ENCODE peak calls at places on chromosomes 1 and 21, in nine cellular contexts. One of them, this sample, is unnamed.

GRCh38 chr1:218521414-218522169 is 176.5 kb downstream of the TGFB2 start:
- DNase-seq in mammary epithelial cell: peak; percentile 35
- DNase-seq in CD8-positive, alpha-beta memory T cell: no peak
- DNase-seq in A549: no peak
- DNase-seq in stomach: peak; percentile 63
- DNase-seq in GM23338: peak; percentile 88
- DNase-seq in small intestine: peak; percentile 57
- DNase-seq in pancreas: peak; percentile 24
- DNase-seq in left ventricle myocardium inferior: no peak
- DNase-seq in this sample: peak; percentile 88

GRCh38 chr1:234139966-234140365 is 233.3 kb upstream of the COA6 start:
- DNase-seq in small intestine: no peak
- DNase-seq in mammary epithelial cell: peak; percentile 99
- DNase-seq in stomach: no peak
- DNase-seq in left ventricle myocardium inferior: no peak
- DNase-seq in A549: peak; percentile 81
- DNase-seq in CD8-positive, alpha-beta memory T cell: no peak
- DNase-seq in GM23338: no peak
- DNase-seq in pancreas: no peak
- DNase-seq in this sample: peak; percentile 99

GRCh38 chr1:246198141-246198820 is 308.8 kb downstream of the SMYD3 start:
- DNase-seq in A549: no peak
- DNase-seq in pancreas: no peak
- DNase-seq in stomach: no peak
- DNase-seq in GM23338: no peak
- DNase-seq in CD8-positive, alpha-beta memory T cell: no peak
- DNase-seq in left ventricle myocardium inferior: no peak
- DNase-seq in small intestine: no peak
- DNase-seq in mammary epithelial cell: no peak
- DNase-seq in this sample: no peak

GRCh38 chr1:53348491-53349368 is 20.9 kb upstream of the LRP8 start:
- DNase-seq in GM23338: no peak
- DNase-seq in left ventricle myocardium inferior: no peak
- DNase-seq in small intestine: no peak
- DNase-seq in CD8-positive, alpha-beta memory T cell: no peak
- DNase-seq in mammary epithelial cell: no peak
- DNase-seq in A549: no peak
- DNase-seq in pancreas: no peak
- DNase-seq in stomach: peak; percentile 8
- DNase-seq in this sample: no peak

GRCh38 chr1:245086389-245086969 is 68.3 kb upstream of the KIF26B start:
- DNase-seq in mammary epithelial cell: peak; percentile 70
- DNase-seq in GM23338: no peak
- DNase-seq in small intestine: no peak
- DNase-seq in pancreas: no peak
- DNase-seq in left ventricle myocardium inferior: no peak
- DNase-seq in A549: no peak
- DNase-seq in stomach: no peak
- DNase-seq in CD8-positive, alpha-beta memory T cell: no peak
- DNase-seq in this sample: no peak

GRCh38 chr1:45640293-45640692 is 16.4 kb upstream of the CCDC17 start:
- DNase-seq in CD8-positive, alpha-beta memory T cell: no peak
- DNase-seq in small intestine: no peak
- DNase-seq in GM23338: no peak
- DNase-seq in left ventricle myocardium inferior: no peak
- DNase-seq in stomach: no peak
- DNase-seq in A549: no peak
- DNase-seq in pancreas: no peak
- DNase-seq in mammary epithelial cell: no peak
- DNase-seq in this sample: no peak

GRCh38 chr21:34791776-34792503 is 123.1 kb downstream of the CLIC6 start:
- DNase-seq in left ventricle myocardium inferior: no peak
- DNase-seq in pancreas: no peak
- DNase-seq in mammary epithelial cell: no peak
- DNase-seq in GM23338: peak; percentile 41
- DNase-seq in CD8-positive, alpha-beta memory T cell: no peak
- DNase-seq in small intestine: no peak
- DNase-seq in A549: no peak
- DNase-seq in stomach: no peak
- DNase-seq in this sample: no peak

GRCh38 chr1:42223036-42223435 is 58.5 kb upstream of the GUCA2A start:
- DNase-seq in pancreas: no peak
- DNase-seq in stomach: no peak
- DNase-seq in mammary epithelial cell: no peak
- DNase-seq in left ventricle myocardium inferior: no peak
- DNase-seq in GM23338: no peak
- DNase-seq in small intestine: no peak
- DNase-seq in A549: no peak
- DNase-seq in CD8-positive, alpha-beta memory T cell: no peak
- DNase-seq in this sample: no peak

GRCh38 chr1:151611288-151611790 is 511 bp upstream of the SNX27 start:
- DNase-seq in GM23338: no peak
- DNase-seq in mammary epithelial cell: peak; percentile 53
- DNase-seq in left ventricle myocardium inferior: no peak
- DNase-seq in small intestine: peak; percentile 51
- DNase-seq in stomach: peak; percentile 30
- DNase-seq in CD8-positive, alpha-beta memory T cell: no peak
- DNase-seq in A549: no peak
- DNase-seq in pancreas: peak; percentile 37
- DNase-seq in this sample: peak; percentile 71

GRCh38 chr1:182752077-182752826 is 37.3 kb upstream of the NPL start:
- DNase-seq in CD8-positive, alpha-beta memory T cell: no peak
- DNase-seq in mammary epithelial cell: peak; percentile 43
- DNase-seq in stomach: no peak
- DNase-seq in left ventricle myocardium inferior: peak; percentile 16
- DNase-seq in GM23338: no peak
- DNase-seq in A549: no peak
- DNase-seq in pancreas: no peak
- DNase-seq in small intestine: no peak
- DNase-seq in this sample: no peak

GRCh38 chr1:74160045-74160444 is 37.9 kb downstream of the LRRIQ3 start:
- DNase-seq in GM23338: no peak
- DNase-seq in pancreas: no peak
- DNase-seq in mammary epithelial cell: peak; percentile 86
- DNase-seq in A549: no peak
- DNase-seq in small intestine: no peak
- DNase-seq in stomach: no peak
- DNase-seq in left ventricle myocardium inferior: no peak
- DNase-seq in CD8-positive, alpha-beta memory T cell: no peak
- DNase-seq in this sample: no peak

GRCh38 chr1:248127653-248128052 is 17.3 kb upstream of the OR2M5 start:
- DNase-seq in left ventricle myocardium inferior: no peak
- DNase-seq in stomach: no peak
- DNase-seq in CD8-positive, alpha-beta memory T cell: no peak
- DNase-seq in small intestine: no peak
- DNase-seq in mammary epithelial cell: no peak
- DNase-seq in GM23338: no peak
- DNase-seq in A549: no peak
- DNase-seq in pancreas: no peak
- DNase-seq in this sample: no peak

GRCh38 chr21:17828223-17828622 is 9.1 kb upstream of the C21orf91 start:
- DNase-seq in left ventricle myocardium inferior: no peak
- DNase-seq in small intestine: no peak
- DNase-seq in mammary epithelial cell: peak; percentile 52
- DNase-seq in CD8-positive, alpha-beta memory T cell: no peak
- DNase-seq in GM23338: no peak
- DNase-seq in stomach: no peak
- DNase-seq in A549: no peak
- DNase-seq in pancreas: no peak
- DNase-seq in this sample: no peak

GRCh38 chr1:242467556-242468145 is 56.8 kb downstream of the PLD5 start:
- DNase-seq in stomach: peak; percentile 31
- DNase-seq in small intestine: peak; percentile 34
- DNase-seq in GM23338: peak; percentile 90
- DNase-seq in left ventricle myocardium inferior: peak; percentile 21
- DNase-seq in A549: peak; percentile 57
- DNase-seq in pancreas: peak; percentile 30
- DNase-seq in CD8-positive, alpha-beta memory T cell: no peak
- DNase-seq in mammary epithelial cell: peak; percentile 50
- DNase-seq in this sample: peak; percentile 87

GRCh38 chr1:154178006-154178405 is 13.9 kb downstream of the TPM3 start:
- DNase-seq in mammary epithelial cell: no peak
- DNase-seq in GM23338: no peak
- DNase-seq in A549: no peak
- DNase-seq in CD8-positive, alpha-beta memory T cell: no peak
- DNase-seq in left ventricle myocardium inferior: no peak
- DNase-seq in small intestine: no peak
- DNase-seq in pancreas: no peak
- DNase-seq in stomach: no peak
- DNase-seq in this sample: no peak

GRCh38 chr1:92756537-92756936 is 28.4 kb downstream of the EVI5 start:
- DNase-seq in CD8-positive, alpha-beta memory T cell: no peak
- DNase-seq in A549: no peak
- DNase-seq in pancreas: no peak
- DNase-seq in left ventricle myocardium inferior: no peak
- DNase-seq in small intestine: no peak
- DNase-seq in mammary epithelial cell: no peak
- DNase-seq in stomach: no peak
- DNase-seq in GM23338: no peak
- DNase-seq in this sample: no peak

GRCh38 chr1:21652101-21652936 is 16.8 kb downstream of the RAP1GAP start:
- DNase-seq in stomach: no peak
- DNase-seq in CD8-positive, alpha-beta memory T cell: no peak
- DNase-seq in pancreas: peak; percentile 33
- DNase-seq in mammary epithelial cell: no peak
- DNase-seq in GM23338: peak; percentile 59
- DNase-seq in A549: no peak
- DNase-seq in small intestine: no peak
- DNase-seq in left ventricle myocardium inferior: no peak
- DNase-seq in this sample: no peak
- H3K4me3 ChIP-seq in stomach: peak overlapping the region; percentile 53
- H3K4me3 ChIP-seq in CD8-positive, alpha-beta memory T cell: no peak overlapping the region
- H3K4me3 ChIP-seq in pancreas: peak overlapping the region; percentile 29
- H3K4me3 ChIP-seq in mammary epithelial cell: no peak overlapping the region
- H3K4me3 ChIP-seq in GM23338: peak overlapping the region; percentile 66
- H3K4me3 ChIP-seq in A549: peak overlapping the region; percentile 58
- H3K4me3 ChIP-seq in small intestine: peak overlapping the region; percentile 50
- H3K4me3 ChIP-seq in left ventricle myocardium inferior: peak overlapping the region; percentile 64
- H3K4me3 ChIP-seq in this sample: no peak overlapping the region

GRCh38 chr1:2540816-2541492 is 10.9 kb upstream of the HES5 start:
- DNase-seq in stomach: no peak
- DNase-seq in mammary epithelial cell: no peak
- DNase-seq in pancreas: no peak
- DNase-seq in GM23338: peak; percentile 60
- DNase-seq in small intestine: no peak
- DNase-seq in A549: no peak
- DNase-seq in CD8-positive, alpha-beta memory T cell: no peak
- DNase-seq in left ventricle myocardium inferior: no peak
- DNase-seq in this sample: no peak
- H3K4me3 ChIP-seq in stomach: peak overlapping the region; percentile 24
- H3K4me3 ChIP-seq in mammary epithelial cell: no peak overlapping the region
- H3K4me3 ChIP-seq in pancreas: no peak overlapping the region
- H3K4me3 ChIP-seq in GM23338: peak overlapping the region; percentile 57
- H3K4me3 ChIP-seq in small intestine: no peak overlapping the region
- H3K4me3 ChIP-seq in A549: no peak overlapping the region
- H3K4me3 ChIP-seq in CD8-positive, alpha-beta memory T cell: no peak overlapping the region
- H3K4me3 ChIP-seq in left ventricle myocardium inferior: peak overlapping the region; percentile 29
- H3K4me3 ChIP-seq in this sample: no peak overlapping the region

GRCh38 chr21:45126983-45127382 is 52.6 kb downstream of the ADARB1 start:
- DNase-seq in GM23338: no peak
- DNase-seq in mammary epithelial cell: no peak
- DNase-seq in A549: no peak
- DNase-seq in CD8-positive, alpha-beta memory T cell: no peak
- DNase-seq in small intestine: no peak
- DNase-seq in pancreas: no peak
- DNase-seq in stomach: no peak
- DNase-seq in left ventricle myocardium inferior: no peak
- DNase-seq in this sample: no peak

GRCh38 chr21:45126085-45126687 is 51.8 kb downstream of the ADARB1 start:
- DNase-seq in A549: no peak
- DNase-seq in GM23338: no peak
- DNase-seq in CD8-positive, alpha-beta memory T cell: no peak
- DNase-seq in left ventricle myocardium inferior: no peak
- DNase-seq in small intestine: no peak
- DNase-seq in mammary epithelial cell: no peak
- DNase-seq in pancreas: no peak
- DNase-seq in stomach: no peak
- DNase-seq in this sample: no peak

GRCh38 chr21:45124596-45124995 is 50.2 kb downstream of the ADARB1 start:
- DNase-seq in GM23338: no peak
- DNase-seq in stomach: no peak
- DNase-seq in pancreas: no peak
- DNase-seq in small intestine: no peak
- DNase-seq in CD8-positive, alpha-beta memory T cell: no peak
- DNase-seq in left ventricle myocardium inferior: no peak
- DNase-seq in A549: no peak
- DNase-seq in mammary epithelial cell: no peak
- DNase-seq in this sample: no peak

GRCh38 chr21:45123440-45123839 is 49.1 kb downstream of the ADARB1 start:
- DNase-seq in stomach: no peak
- DNase-seq in A549: no peak
- DNase-seq in small intestine: no peak
- DNase-seq in GM23338: no peak
- DNase-seq in left ventricle myocardium inferior: no peak
- DNase-seq in pancreas: no peak
- DNase-seq in mammary epithelial cell: no peak
- DNase-seq in CD8-positive, alpha-beta memory T cell: no peak
- DNase-seq in this sample: no peak

DNA sequence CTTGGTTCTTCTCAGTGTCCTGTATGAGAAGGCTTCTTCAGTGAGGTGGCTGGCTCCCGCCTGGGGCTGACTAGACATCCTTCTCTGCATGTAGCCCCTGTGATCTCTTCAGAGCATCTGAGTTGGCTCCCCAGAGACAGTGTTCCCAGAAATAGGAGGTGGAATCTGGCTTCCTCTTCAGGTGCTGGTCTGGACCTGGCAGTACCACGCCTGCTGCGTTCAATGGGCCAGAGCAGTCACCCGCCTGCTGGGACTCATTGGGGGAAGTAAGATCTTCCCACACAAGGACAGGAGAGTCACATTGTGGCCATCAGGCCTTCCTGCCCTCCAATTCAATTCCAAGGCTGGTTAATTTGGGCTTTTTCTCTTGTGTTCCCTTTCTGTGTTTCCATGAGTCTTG is 51.0 kb downstream of the ADARB1 start:
- DNase-seq in pancreas: no peak
- DNase-seq in CD8-positive, alpha-beta memory T cell: no peak
- DNase-seq in small intestine: no peak
- DNase-seq in A549: no peak
- DNase-seq in left ventricle myocardium inferior: no peak
- DNase-seq in stomach: no peak
- DNase-seq in GM23338: no peak
- DNase-seq in mammary epithelial cell: no peak
- DNase-seq in this sample: no peak
- H3K4me3 ChIP-seq in pancreas: no peak overlapping the region
- H3K4me3 ChIP-seq in CD8-positive, alpha-beta memory T cell: no peak overlapping the region
- H3K4me3 ChIP-seq in small intestine: no peak overlapping the region
- H3K4me3 ChIP-seq in A549: no peak overlapping the region
- H3K4me3 ChIP-seq in left ventricle myocardium inferior: no peak overlapping the region
- H3K4me3 ChIP-seq in stomach: no peak overlapping the region
- H3K4me3 ChIP-seq in GM23338: no peak overlapping the region
- H3K4me3 ChIP-seq in mammary epithelial cell: no peak overlapping the region
- H3K4me3 ChIP-seq in this sample: no peak overlapping the region

DNA sequence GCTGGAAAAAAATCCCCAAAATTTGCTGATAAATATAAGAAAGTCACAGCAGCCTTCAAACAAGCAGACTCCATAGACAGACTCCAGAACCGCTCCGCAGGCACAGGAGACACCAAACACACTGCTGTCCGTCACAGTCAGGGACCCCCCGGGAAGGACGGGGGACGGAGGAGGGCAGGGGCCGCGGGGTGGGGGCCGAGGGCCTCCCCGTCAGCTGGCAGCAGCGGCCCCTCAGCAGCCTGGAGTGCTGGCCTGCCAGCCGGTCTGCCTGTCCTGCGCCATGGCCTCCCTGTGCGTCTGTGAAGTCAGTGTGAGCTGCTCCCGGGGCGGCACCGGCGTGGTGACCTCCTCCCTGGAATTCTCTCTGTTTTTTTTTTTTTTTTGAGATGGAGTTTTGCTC is 10.1 kb upstream of the C1orf159 start:
- DNase-seq in GM23338: no peak
- DNase-seq in small intestine: no peak
- DNase-seq in mammary epithelial cell: no peak
- DNase-seq in left ventricle myocardium inferior: no peak
- DNase-seq in stomach: no peak
- DNase-seq in pancreas: no peak
- DNase-seq in CD8-positive, alpha-beta memory T cell: no peak
- DNase-seq in A549: no peak
- DNase-seq in this sample: no peak
- H3K4me3 ChIP-seq in GM23338: no peak overlapping the region
- H3K4me3 ChIP-seq in small intestine: no peak overlapping the region
- H3K4me3 ChIP-seq in mammary epithelial cell: no peak overlapping the region
- H3K4me3 ChIP-seq in left ventricle myocardium inferior: no peak overlapping the region
- H3K4me3 ChIP-seq in stomach: no peak overlapping the region
- H3K4me3 ChIP-seq in pancreas: no peak overlapping the region
- H3K4me3 ChIP-seq in CD8-positive, alpha-beta memory T cell: no peak overlapping the region
- H3K4me3 ChIP-seq in A549: no peak overlapping the region
- H3K4me3 ChIP-seq in this sample: no peak overlapping the region